ENCODE peak calls at places on chromosome 17, in nine cellular contexts. One of them, this sample, is unnamed. For H3K27me3, the result is how much of the 10 kb centered on the place peaks cover.

GRCh38 chr17:40936976-40937375 is 470 bp downstream of the KRT23 start:
- DNase-seq in uterus: no peak
- DNase-seq in upper lobe of left lung: no peak
- DNase-seq in lower lobe of right lung: no peak
- DNase-seq in adrenal gland: no peak
- DNase-seq in CD8-positive, alpha-beta memory T cell: no peak
- DNase-seq in gastrocnemius medialis: no peak
- DNase-seq in Peyer's patch: no peak
- DNase-seq in AG04450: no peak
- DNase-seq in this sample: no peak

GRCh38 chr17:38428643-38429371 is 543 bp downstream of the ARHGAP23 start:
- DNase-seq in uterus: peak
- DNase-seq in upper lobe of left lung: peak
- DNase-seq in lower lobe of right lung: peak
- DNase-seq in adrenal gland: peak
- DNase-seq in CD8-positive, alpha-beta memory T cell: no peak
- DNase-seq in gastrocnemius medialis: peak
- DNase-seq in Peyer's patch: no peak
- DNase-seq in AG04450: no peak
- DNase-seq in this sample: no peak

GRCh38 chr17:77215281-77215680 is 74.5 kb downstream of the SEC14L1 start:
- DNase-seq in uterus: no peak
- DNase-seq in upper lobe of left lung: no peak
- DNase-seq in lower lobe of right lung: no peak
- DNase-seq in adrenal gland: no peak
- DNase-seq in CD8-positive, alpha-beta memory T cell: no peak
- DNase-seq in gastrocnemius medialis: no peak
- DNase-seq in Peyer's patch: peak
- DNase-seq in AG04450: no peak
- DNase-seq in this sample: no peak

GRCh38 chr17:63498621-63499195 is 21.8 kb downstream of the ACE start:
- DNase-seq in uterus: no peak
- DNase-seq in upper lobe of left lung: no peak
- DNase-seq in lower lobe of right lung: no peak
- DNase-seq in adrenal gland: no peak
- DNase-seq in CD8-positive, alpha-beta memory T cell: no peak
- DNase-seq in gastrocnemius medialis: no peak
- DNase-seq in Peyer's patch: no peak
- DNase-seq in AG04450: peak
- DNase-seq in this sample: no peak

GRCh38 chr17:4195306-4195705 is 52.3 kb downstream of the CYB5D2 start:
- DNase-seq in uterus: no peak
- DNase-seq in upper lobe of left lung: no peak
- DNase-seq in lower lobe of right lung: no peak
- DNase-seq in adrenal gland: peak
- DNase-seq in CD8-positive, alpha-beta memory T cell: no peak
- DNase-seq in gastrocnemius medialis: peak
- DNase-seq in Peyer's patch: no peak
- DNase-seq in AG04450: no peak
- DNase-seq in this sample: no peak

GRCh38 chr17:10460062-10460461 is 9.3 kb downstream of the MYH4 start:
- DNase-seq in uterus: no peak
- DNase-seq in upper lobe of left lung: no peak
- DNase-seq in lower lobe of right lung: no peak
- DNase-seq in adrenal gland: no peak
- DNase-seq in CD8-positive, alpha-beta memory T cell: no peak
- DNase-seq in gastrocnemius medialis: no peak
- DNase-seq in Peyer's patch: no peak
- DNase-seq in AG04450: no peak
- DNase-seq in this sample: no peak

GRCh38 chr17:37570527-37571093 is 38.6 kb downstream of the SYNRG start:
- DNase-seq in uterus: no peak
- DNase-seq in upper lobe of left lung: no peak
- DNase-seq in lower lobe of right lung: peak
- DNase-seq in adrenal gland: peak
- DNase-seq in CD8-positive, alpha-beta memory T cell: peak
- DNase-seq in gastrocnemius medialis: peak
- DNase-seq in Peyer's patch: no peak
- DNase-seq in AG04450: peak
- DNase-seq in this sample: peak

GRCh38 chr17:34703533-34703932 is 124.2 kb downstream of the TMEM132E start:
- DNase-seq in uterus: no peak
- DNase-seq in upper lobe of left lung: no peak
- DNase-seq in lower lobe of right lung: no peak
- DNase-seq in adrenal gland: peak
- DNase-seq in CD8-positive, alpha-beta memory T cell: no peak
- DNase-seq in gastrocnemius medialis: no peak
- DNase-seq in Peyer's patch: no peak
- DNase-seq in AG04450: peak
- DNase-seq in this sample: no peak

GRCh38 chr17:41651625-41652460 is 27.5 kb upstream of the KRT17 start:
- DNase-seq in uterus: no peak
- DNase-seq in upper lobe of left lung: no peak
- DNase-seq in lower lobe of right lung: peak
- DNase-seq in adrenal gland: no peak
- DNase-seq in CD8-positive, alpha-beta memory T cell: no peak
- DNase-seq in gastrocnemius medialis: no peak
- DNase-seq in Peyer's patch: peak
- DNase-seq in AG04450: no peak
- DNase-seq in this sample: no peak

GRCh38 chr17:67500261-67500660 is 123.2 kb downstream of the PITPNC1 start:
- DNase-seq in uterus: no peak
- DNase-seq in upper lobe of left lung: no peak
- DNase-seq in lower lobe of right lung: no peak
- DNase-seq in adrenal gland: no peak
- DNase-seq in CD8-positive, alpha-beta memory T cell: no peak
- DNase-seq in gastrocnemius medialis: no peak
- DNase-seq in Peyer's patch: no peak
- DNase-seq in AG04450: no peak
- DNase-seq in this sample: no peak

GRCh38 chr17:46922804-46923635 is at the start of gene GOSR2:
- DNase-seq in uterus: peak
- DNase-seq in upper lobe of left lung: peak
- DNase-seq in lower lobe of right lung: peak
- DNase-seq in adrenal gland: peak
- DNase-seq in CD8-positive, alpha-beta memory T cell: peak
- DNase-seq in gastrocnemius medialis: peak
- DNase-seq in Peyer's patch: peak
- DNase-seq in AG04450: peak
- DNase-seq in this sample: peak

GRCh38 chr17:59561042-59561441 is 4.4 kb upstream of the DHX40 start:
- DNase-seq in uterus: no peak
- DNase-seq in upper lobe of left lung: no peak
- DNase-seq in lower lobe of right lung: no peak
- DNase-seq in adrenal gland: peak
- DNase-seq in CD8-positive, alpha-beta memory T cell: no peak
- DNase-seq in gastrocnemius medialis: no peak
- DNase-seq in Peyer's patch: no peak
- DNase-seq in AG04450: no peak
- DNase-seq in this sample: no peak

GRCh38 chr17:67717192-67717623 is 528 bp upstream of the NOL11 start:
- DNase-seq in uterus: no peak
- DNase-seq in upper lobe of left lung: no peak
- DNase-seq in lower lobe of right lung: no peak
- DNase-seq in adrenal gland: no peak
- DNase-seq in CD8-positive, alpha-beta memory T cell: no peak
- DNase-seq in gastrocnemius medialis: no peak
- DNase-seq in Peyer's patch: no peak
- DNase-seq in AG04450: no peak
- DNase-seq in this sample: no peak

DNA sequence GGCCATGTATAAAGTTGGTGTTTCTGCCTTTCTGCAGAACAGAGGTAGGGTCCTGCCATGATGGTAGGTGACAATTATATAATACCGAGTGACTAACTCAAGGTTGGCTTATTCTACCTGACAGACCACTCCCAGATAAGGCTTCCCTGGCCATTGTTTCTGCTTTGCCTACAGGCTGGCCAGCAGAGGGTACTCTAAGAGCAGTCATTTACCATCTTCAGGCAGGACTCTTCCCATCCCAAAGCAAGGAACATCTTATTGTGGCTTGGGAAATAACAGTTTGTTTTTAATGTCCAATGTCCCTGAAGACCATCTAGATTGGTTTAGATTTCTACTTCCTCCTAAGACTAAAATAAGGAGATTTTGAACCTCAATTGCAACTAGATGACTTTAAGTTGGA is 74.1 kb downstream of the SNX11 start:
- DNase-seq in uterus: no peak
- DNase-seq in upper lobe of left lung: no peak
- DNase-seq in lower lobe of right lung: no peak
- DNase-seq in adrenal gland: no peak
- DNase-seq in CD8-positive, alpha-beta memory T cell: no peak
- DNase-seq in gastrocnemius medialis: no peak
- DNase-seq in Peyer's patch: no peak
- DNase-seq in AG04450: no peak
- DNase-seq in this sample: no peak
- H3K27me3 ChIP-seq in uterus: under half
- H3K27me3 ChIP-seq in upper lobe of left lung: under half
- H3K27me3 ChIP-seq in lower lobe of right lung: under half
- H3K27me3 ChIP-seq in adrenal gland: under half
- H3K27me3 ChIP-seq in CD8-positive, alpha-beta memory T cell: under half
- H3K27me3 ChIP-seq in gastrocnemius medialis: under half
- H3K27me3 ChIP-seq in Peyer's patch: under half
- H3K27me3 ChIP-seq in AG04450: under half
- H3K27me3 ChIP-seq in this sample: under half

GRCh38 chr17:49497147-49498036 is 2.3 kb downstream of the NGFR start:
- DNase-seq in uterus: peak
- DNase-seq in upper lobe of left lung: peak
- DNase-seq in lower lobe of right lung: no peak
- DNase-seq in adrenal gland: no peak
- DNase-seq in CD8-positive, alpha-beta memory T cell: no peak
- DNase-seq in gastrocnemius medialis: peak
- DNase-seq in Peyer's patch: no peak
- DNase-seq in AG04450: no peak
- DNase-seq in this sample: no peak

GRCh38 chr17:49494937-49495841 is at the start of gene NGFR:
- DNase-seq in uterus: peak
- DNase-seq in upper lobe of left lung: peak
- DNase-seq in lower lobe of right lung: no peak
- DNase-seq in adrenal gland: no peak
- DNase-seq in CD8-positive, alpha-beta memory T cell: peak
- DNase-seq in gastrocnemius medialis: no peak
- DNase-seq in Peyer's patch: no peak
- DNase-seq in AG04450: no peak
- DNase-seq in this sample: peak

GRCh38 chr17:49496866-49497146 is 1.7 kb downstream of the NGFR start:
- DNase-seq in uterus: no peak
- DNase-seq in upper lobe of left lung: no peak
- DNase-seq in lower lobe of right lung: no peak
- DNase-seq in adrenal gland: no peak
- DNase-seq in CD8-positive, alpha-beta memory T cell: no peak
- DNase-seq in gastrocnemius medialis: no peak
- DNase-seq in Peyer's patch: no peak
- DNase-seq in AG04450: no peak
- DNase-seq in this sample: no peak

GRCh38 chr17:49495842-49496182 is 719 bp downstream of the NGFR start:
- DNase-seq in uterus: no peak
- DNase-seq in upper lobe of left lung: peak
- DNase-seq in lower lobe of right lung: no peak
- DNase-seq in adrenal gland: no peak
- DNase-seq in CD8-positive, alpha-beta memory T cell: no peak
- DNase-seq in gastrocnemius medialis: no peak
- DNase-seq in Peyer's patch: no peak
- DNase-seq in AG04450: no peak
- DNase-seq in this sample: no peak

GRCh38 chr17:49496183-49496865 is 1.2 kb downstream of the NGFR start:
- DNase-seq in uterus: peak
- DNase-seq in upper lobe of left lung: peak
- DNase-seq in lower lobe of right lung: peak
- DNase-seq in adrenal gland: peak
- DNase-seq in CD8-positive, alpha-beta memory T cell: peak
- DNase-seq in gastrocnemius medialis: peak
- DNase-seq in Peyer's patch: peak
- DNase-seq in AG04450: no peak
- DNase-seq in this sample: peak
- H3K27me3 ChIP-seq in uterus: under half
- H3K27me3 ChIP-seq in upper lobe of left lung: half or more
- H3K27me3 ChIP-seq in lower lobe of right lung: half or more
- H3K27me3 ChIP-seq in adrenal gland: half or more
- H3K27me3 ChIP-seq in CD8-positive, alpha-beta memory T cell: under half
- H3K27me3 ChIP-seq in gastrocnemius medialis: under half
- H3K27me3 ChIP-seq in Peyer's patch: under half
- H3K27me3 ChIP-seq in AG04450: half or more
- H3K27me3 ChIP-seq in this sample: under half

DNA sequence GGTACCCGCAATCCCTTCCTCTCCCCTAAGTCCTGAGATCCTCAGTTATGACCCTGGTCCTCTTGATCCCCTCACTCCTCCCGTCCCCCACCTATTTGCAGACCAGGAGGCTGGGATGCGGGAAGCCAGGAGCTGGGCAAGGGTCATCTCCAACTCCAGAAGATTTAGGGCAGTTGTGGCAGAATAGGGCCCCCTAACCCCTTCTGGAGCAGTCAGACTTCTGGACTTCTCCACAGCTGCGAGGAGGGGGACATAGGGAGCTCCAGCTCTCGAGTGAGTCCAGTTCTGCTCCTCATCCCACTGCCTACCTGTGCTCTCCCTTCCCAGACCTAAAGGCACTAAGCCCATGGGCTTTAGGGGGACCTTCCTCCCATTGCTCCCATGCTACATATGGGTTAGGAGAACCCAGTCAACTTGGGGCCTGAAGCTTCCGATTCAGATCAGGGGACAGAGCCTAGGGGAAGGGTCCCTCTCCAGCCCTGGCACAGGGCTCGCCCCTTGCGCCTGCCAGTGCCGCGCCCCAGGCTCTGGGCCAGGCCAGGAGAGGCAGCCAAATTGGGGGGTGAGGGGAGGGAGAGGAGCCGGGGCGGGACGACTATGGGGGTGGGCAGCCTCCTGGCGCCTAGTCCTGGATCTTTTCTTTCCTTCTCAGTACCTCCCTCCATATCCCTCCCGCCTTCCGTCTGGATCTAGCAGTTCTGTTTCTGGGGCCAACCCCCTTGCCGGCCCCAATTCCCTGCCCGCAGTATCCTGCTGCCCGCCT is 1.4 kb downstream of the WNK4 start:
- DNase-seq in uterus: no peak
- DNase-seq in upper lobe of left lung: peak
- DNase-seq in lower lobe of right lung: no peak
- DNase-seq in adrenal gland: no peak
- DNase-seq in CD8-positive, alpha-beta memory T cell: no peak
- DNase-seq in gastrocnemius medialis: no peak
- DNase-seq in Peyer's patch: no peak
- DNase-seq in AG04450: no peak
- DNase-seq in this sample: no peak
- H3K27me3 ChIP-seq in uterus: under half
- H3K27me3 ChIP-seq in upper lobe of left lung: under half
- H3K27me3 ChIP-seq in lower lobe of right lung: half or more
- H3K27me3 ChIP-seq in adrenal gland: half or more
- H3K27me3 ChIP-seq in CD8-positive, alpha-beta memory T cell: under half
- H3K27me3 ChIP-seq in gastrocnemius medialis: half or more
- H3K27me3 ChIP-seq in Peyer's patch: under half
- H3K27me3 ChIP-seq in AG04450: under half
- H3K27me3 ChIP-seq in this sample: half or more

DNA sequence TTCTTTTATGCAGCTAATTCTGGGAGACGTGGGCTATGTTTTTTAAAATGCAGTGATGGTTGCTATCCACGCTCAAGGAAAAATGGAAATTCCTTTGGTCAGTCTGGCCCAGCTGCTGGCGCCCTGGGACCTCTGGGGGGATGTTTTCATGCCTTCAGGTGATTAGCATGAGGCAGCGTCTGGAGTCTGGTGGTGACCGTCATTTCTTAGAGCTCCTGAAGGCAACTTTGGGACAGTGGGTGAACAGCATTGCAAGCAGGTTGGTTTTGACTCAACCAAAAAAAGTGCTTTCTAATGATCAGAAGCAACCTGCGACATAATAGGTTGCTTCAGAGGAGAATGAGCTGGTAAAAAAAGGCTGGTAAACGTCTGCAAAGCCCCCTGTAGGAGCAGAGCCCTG is 82.3 kb downstream of the RPA1 start:
- DNase-seq in uterus: no peak
- DNase-seq in upper lobe of left lung: no peak
- DNase-seq in lower lobe of right lung: no peak
- DNase-seq in adrenal gland: no peak
- DNase-seq in CD8-positive, alpha-beta memory T cell: no peak
- DNase-seq in gastrocnemius medialis: no peak
- DNase-seq in Peyer's patch: no peak
- DNase-seq in AG04450: no peak
- DNase-seq in this sample: no peak
- H3K27me3 ChIP-seq in uterus: under half
- H3K27me3 ChIP-seq in upper lobe of left lung: under half
- H3K27me3 ChIP-seq in lower lobe of right lung: half or more
- H3K27me3 ChIP-seq in adrenal gland: under half
- H3K27me3 ChIP-seq in CD8-positive, alpha-beta memory T cell: under half
- H3K27me3 ChIP-seq in gastrocnemius medialis: under half
- H3K27me3 ChIP-seq in Peyer's patch: under half
- H3K27me3 ChIP-seq in AG04450: half or more
- H3K27me3 ChIP-seq in this sample: under half

This sample was measured in effector memory CD4-positive, alpha-beta T cell.